ENCODE peak calls at places on chromosomes 3 and 15, in eight cellular contexts. One of them, this sample, is unnamed.

GRCh38 chr15:70533931-70534742 is 229.2 kb downstream of the UACA start:
- DNase-seq in cardiac fibroblast: no peak
- DNase-seq in suprapubic skin: peak
- DNase-seq in fibroblast of pulmonary artery: no peak
- DNase-seq in neural progenitor cell: no peak
- DNase-seq in chondrocyte: no peak
- DNase-seq in body of pancreas: no peak
- DNase-seq in mesothelial cell of epicardium: no peak
- DNase-seq in this sample: no peak

GRCh38 chr15:89399390-89400120 is 64.9 kb upstream of the POLG start:
- DNase-seq in cardiac fibroblast: no peak
- DNase-seq in suprapubic skin: no peak
- DNase-seq in chondrocyte: no peak
- DNase-seq in body of pancreas: peak
- DNase-seq in fibroblast of pulmonary artery: no peak
- DNase-seq in neural progenitor cell: peak
- DNase-seq in mesothelial cell of epicardium: no peak
- DNase-seq in this sample: no peak

GRCh38 chr15:45522931-45523331 is 376 bp upstream of the SLC30A4 start:
- DNase-seq in chondrocyte: no peak
- DNase-seq in body of pancreas: no peak
- DNase-seq in cardiac fibroblast: peak
- DNase-seq in fibroblast of pulmonary artery: peak
- DNase-seq in neural progenitor cell: no peak
- DNase-seq in mesothelial cell of epicardium: no peak
- DNase-seq in suprapubic skin: peak
- DNase-seq in this sample: peak

GRCh38 chr3:12601072-12601471 is 44.2 kb downstream of the MKRN2 start:
- DNase-seq in suprapubic skin: no peak
- DNase-seq in fibroblast of pulmonary artery: peak
- DNase-seq in cardiac fibroblast: peak
- DNase-seq in neural progenitor cell: no peak
- DNase-seq in mesothelial cell of epicardium: no peak
- DNase-seq in chondrocyte: no peak
- DNase-seq in body of pancreas: no peak
- DNase-seq in this sample: no peak

GRCh38 chr3:191363221-191363620 is 32.9 kb upstream of the UTS2B start:
- DNase-seq in chondrocyte: no peak
- DNase-seq in suprapubic skin: no peak
- DNase-seq in fibroblast of pulmonary artery: no peak
- DNase-seq in mesothelial cell of epicardium: no peak
- DNase-seq in neural progenitor cell: no peak
- DNase-seq in body of pancreas: no peak
- DNase-seq in cardiac fibroblast: no peak
- DNase-seq in this sample: peak

GRCh38 chr3:23075478-23075877 is 127.6 kb upstream of the UBE2E2 start:
- DNase-seq in chondrocyte: no peak
- DNase-seq in mesothelial cell of epicardium: no peak
- DNase-seq in suprapubic skin: no peak
- DNase-seq in cardiac fibroblast: peak
- DNase-seq in fibroblast of pulmonary artery: peak
- DNase-seq in body of pancreas: no peak
- DNase-seq in neural progenitor cell: no peak
- DNase-seq in this sample: no peak

GRCh38 chr3:4987374-4988296 is 8.4 kb downstream of the BHLHE40 start:
- DNase-seq in neural progenitor cell: no peak
- DNase-seq in suprapubic skin: no peak
- DNase-seq in mesothelial cell of epicardium: no peak
- DNase-seq in cardiac fibroblast: no peak
- DNase-seq in fibroblast of pulmonary artery: no peak
- DNase-seq in chondrocyte: no peak
- DNase-seq in body of pancreas: no peak
- DNase-seq in this sample: no peak

GRCh38 chr3:149579838-149580542 is 77.8 kb downstream of the WWTR1 start:
- DNase-seq in neural progenitor cell: no peak
- DNase-seq in suprapubic skin: no peak
- DNase-seq in mesothelial cell of epicardium: no peak
- DNase-seq in chondrocyte: no peak
- DNase-seq in fibroblast of pulmonary artery: no peak
- DNase-seq in cardiac fibroblast: peak
- DNase-seq in body of pancreas: no peak
- DNase-seq in this sample: peak

GRCh38 chr3:80087769-80088168 is 320.0 kb upstream of the ROBO1 start:
- DNase-seq in neural progenitor cell: no peak
- DNase-seq in suprapubic skin: no peak
- DNase-seq in cardiac fibroblast: peak
- DNase-seq in fibroblast of pulmonary artery: peak
- DNase-seq in body of pancreas: no peak
- DNase-seq in chondrocyte: no peak
- DNase-seq in mesothelial cell of epicardium: no peak
- DNase-seq in this sample: peak

GRCh38 chr3:188643736-188644135 is 489.8 kb downstream of the LPP start:
- DNase-seq in chondrocyte: no peak
- DNase-seq in fibroblast of pulmonary artery: no peak
- DNase-seq in suprapubic skin: no peak
- DNase-seq in body of pancreas: no peak
- DNase-seq in neural progenitor cell: no peak
- DNase-seq in mesothelial cell of epicardium: no peak
- DNase-seq in cardiac fibroblast: no peak
- DNase-seq in this sample: no peak

GRCh38 chr15:87403973-87404372 is 852.6 kb downstream of the NTRK3 start:
- DNase-seq in mesothelial cell of epicardium: no peak
- DNase-seq in neural progenitor cell: no peak
- DNase-seq in fibroblast of pulmonary artery: no peak
- DNase-seq in suprapubic skin: no peak
- DNase-seq in chondrocyte: no peak
- DNase-seq in body of pancreas: no peak
- DNase-seq in cardiac fibroblast: no peak
- DNase-seq in this sample: no peak

GRCh38 chr3:155131104-155131503 is 51.0 kb downstream of the MME start:
- DNase-seq in suprapubic skin: no peak
- DNase-seq in mesothelial cell of epicardium: no peak
- DNase-seq in cardiac fibroblast: peak
- DNase-seq in chondrocyte: no peak
- DNase-seq in body of pancreas: no peak
- DNase-seq in fibroblast of pulmonary artery: peak
- DNase-seq in neural progenitor cell: no peak
- DNase-seq in this sample: peak

GRCh38 chr3:17372811-17373210 is 369.6 kb downstream of the TBC1D5 start:
- DNase-seq in suprapubic skin: no peak
- DNase-seq in mesothelial cell of epicardium: no peak
- DNase-seq in fibroblast of pulmonary artery: peak
- DNase-seq in chondrocyte: no peak
- DNase-seq in neural progenitor cell: no peak
- DNase-seq in cardiac fibroblast: peak
- DNase-seq in body of pancreas: no peak
- DNase-seq in this sample: peak

GRCh38 chr15:78162038-78162437 is 12.9 kb downstream of the IDH3A start:
- DNase-seq in fibroblast of pulmonary artery: no peak
- DNase-seq in mesothelial cell of epicardium: no peak
- DNase-seq in cardiac fibroblast: no peak
- DNase-seq in suprapubic skin: no peak
- DNase-seq in chondrocyte: no peak
- DNase-seq in body of pancreas: no peak
- DNase-seq in neural progenitor cell: no peak
- DNase-seq in this sample: no peak

GRCh38 chr3:56732109-56732508 is 49.0 kb upstream of the TASOR start:
- DNase-seq in chondrocyte: no peak
- DNase-seq in body of pancreas: no peak
- DNase-seq in cardiac fibroblast: no peak
- DNase-seq in mesothelial cell of epicardium: no peak
- DNase-seq in fibroblast of pulmonary artery: no peak
- DNase-seq in neural progenitor cell: no peak
- DNase-seq in suprapubic skin: no peak
- DNase-seq in this sample: no peak

GRCh38 chr3:156631323-156631722 is 43.1 kb upstream of the TIPARP start:
- DNase-seq in suprapubic skin: no peak
- DNase-seq in mesothelial cell of epicardium: no peak
- DNase-seq in cardiac fibroblast: no peak
- DNase-seq in fibroblast of pulmonary artery: no peak
- DNase-seq in body of pancreas: peak
- DNase-seq in chondrocyte: no peak
- DNase-seq in neural progenitor cell: no peak
- DNase-seq in this sample: peak

GRCh38 chr3:188819939-188820338 is 351.8 kb upstream of the TPRG1 start:
- DNase-seq in neural progenitor cell: no peak
- DNase-seq in body of pancreas: no peak
- DNase-seq in chondrocyte: no peak
- DNase-seq in fibroblast of pulmonary artery: peak
- DNase-seq in suprapubic skin: no peak
- DNase-seq in cardiac fibroblast: peak
- DNase-seq in mesothelial cell of epicardium: no peak
- DNase-seq in this sample: peak

GRCh38 chr3:47283193-47283537 is 421 bp downstream of the KLHL18 start:
- DNase-seq in body of pancreas: peak
- DNase-seq in cardiac fibroblast: peak
- DNase-seq in suprapubic skin: peak
- DNase-seq in neural progenitor cell: no peak
- DNase-seq in fibroblast of pulmonary artery: no peak
- DNase-seq in mesothelial cell of epicardium: no peak
- DNase-seq in chondrocyte: no peak
- DNase-seq in this sample: no peak

GRCh38 chr3:13544293-13544831 is 4.6 kb upstream of the FBLN2 start:
- DNase-seq in neural progenitor cell: no peak
- DNase-seq in fibroblast of pulmonary artery: peak
- DNase-seq in cardiac fibroblast: peak
- DNase-seq in suprapubic skin: no peak
- DNase-seq in body of pancreas: no peak
- DNase-seq in chondrocyte: peak
- DNase-seq in mesothelial cell of epicardium: no peak
- DNase-seq in this sample: peak

GRCh38 chr3:185763347-185764010 is 61.4 kb downstream of the IGF2BP2 start:
- DNase-seq in chondrocyte: no peak
- DNase-seq in neural progenitor cell: no peak
- DNase-seq in fibroblast of pulmonary artery: peak
- DNase-seq in body of pancreas: no peak
- DNase-seq in suprapubic skin: no peak
- DNase-seq in cardiac fibroblast: peak
- DNase-seq in mesothelial cell of epicardium: no peak
- DNase-seq in this sample: no peak

GRCh38 chr3:5226783-5227182 is 39.3 kb downstream of the EDEM1 start:
- DNase-seq in suprapubic skin: no peak
- DNase-seq in body of pancreas: no peak
- DNase-seq in chondrocyte: no peak
- DNase-seq in mesothelial cell of epicardium: no peak
- DNase-seq in cardiac fibroblast: peak
- DNase-seq in fibroblast of pulmonary artery: peak
- DNase-seq in neural progenitor cell: no peak
- DNase-seq in this sample: peak

GRCh38 chr15:73955326-73955725 is 29.1 kb downstream of the LOXL1 start:
- DNase-seq in suprapubic skin: no peak
- DNase-seq in chondrocyte: peak
- DNase-seq in mesothelial cell of epicardium: peak
- DNase-seq in fibroblast of pulmonary artery: no peak
- DNase-seq in body of pancreas: no peak
- DNase-seq in cardiac fibroblast: no peak
- DNase-seq in neural progenitor cell: no peak
- DNase-seq in this sample: no peak

GRCh38 chr3:35708394-35708793 is 69.1 kb downstream of the ARPP21 start:
- DNase-seq in mesothelial cell of epicardium: no peak
- DNase-seq in chondrocyte: no peak
- DNase-seq in neural progenitor cell: no peak
- DNase-seq in suprapubic skin: no peak
- DNase-seq in fibroblast of pulmonary artery: no peak
- DNase-seq in cardiac fibroblast: no peak
- DNase-seq in body of pancreas: no peak
- DNase-seq in this sample: no peak

GRCh38 chr3:32897981-32898623 is 53.3 kb upstream of the CCR4 start:
- DNase-seq in fibroblast of pulmonary artery: no peak
- DNase-seq in cardiac fibroblast: no peak
- DNase-seq in neural progenitor cell: no peak
- DNase-seq in mesothelial cell of epicardium: no peak
- DNase-seq in chondrocyte: no peak
- DNase-seq in suprapubic skin: no peak
- DNase-seq in body of pancreas: no peak
- DNase-seq in this sample: no peak
- TF ChIP-seq CTCF in fibroblast of pulmonary artery: no peak
- TF ChIP-seq CTCF in cardiac fibroblast: no peak
- TF ChIP-seq CTCF in neural progenitor cell: peak
- TF ChIP-seq CTCF in mesothelial cell of epicardium: no peak
- TF ChIP-seq CTCF in chondrocyte: peak
- TF ChIP-seq CTCF in suprapubic skin: no peak
- TF ChIP-seq CTCF in body of pancreas: no peak
- TF ChIP-seq CTCF in this sample: no peak

DNA sequence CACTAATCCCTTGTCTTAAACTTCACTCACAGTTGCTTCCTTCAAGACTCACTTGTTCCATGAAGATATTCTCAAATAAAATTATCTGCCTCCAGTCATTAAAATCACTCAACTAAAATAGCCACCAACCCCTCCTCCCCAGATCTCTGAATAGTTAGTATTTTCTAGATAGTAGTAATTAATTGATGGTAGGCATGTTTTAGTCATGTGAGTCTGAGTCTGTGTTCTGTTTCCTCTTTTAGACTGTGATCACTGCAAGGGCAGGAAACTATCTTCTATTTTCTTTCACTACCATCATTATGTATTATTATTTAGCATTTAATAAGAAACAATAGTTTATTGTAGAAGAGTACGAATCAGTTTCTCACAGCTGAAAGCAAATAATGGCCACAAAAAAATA is 1080.5 kb downstream of the IGSF11 start:
- DNase-seq in fibroblast of pulmonary artery: no peak
- DNase-seq in cardiac fibroblast: no peak
- DNase-seq in chondrocyte: no peak
- DNase-seq in neural progenitor cell: no peak
- DNase-seq in body of pancreas: no peak
- DNase-seq in mesothelial cell of epicardium: no peak
- DNase-seq in suprapubic skin: no peak
- DNase-seq in this sample: no peak
- TF ChIP-seq CTCF in fibroblast of pulmonary artery: no peak
- TF ChIP-seq CTCF in cardiac fibroblast: no peak
- TF ChIP-seq CTCF in chondrocyte: no peak
- TF ChIP-seq CTCF in neural progenitor cell: no peak
- TF ChIP-seq CTCF in body of pancreas: no peak
- TF ChIP-seq CTCF in mesothelial cell of epicardium: no peak
- TF ChIP-seq CTCF in suprapubic skin: no peak
- TF ChIP-seq CTCF in this sample: no peak

DNA sequence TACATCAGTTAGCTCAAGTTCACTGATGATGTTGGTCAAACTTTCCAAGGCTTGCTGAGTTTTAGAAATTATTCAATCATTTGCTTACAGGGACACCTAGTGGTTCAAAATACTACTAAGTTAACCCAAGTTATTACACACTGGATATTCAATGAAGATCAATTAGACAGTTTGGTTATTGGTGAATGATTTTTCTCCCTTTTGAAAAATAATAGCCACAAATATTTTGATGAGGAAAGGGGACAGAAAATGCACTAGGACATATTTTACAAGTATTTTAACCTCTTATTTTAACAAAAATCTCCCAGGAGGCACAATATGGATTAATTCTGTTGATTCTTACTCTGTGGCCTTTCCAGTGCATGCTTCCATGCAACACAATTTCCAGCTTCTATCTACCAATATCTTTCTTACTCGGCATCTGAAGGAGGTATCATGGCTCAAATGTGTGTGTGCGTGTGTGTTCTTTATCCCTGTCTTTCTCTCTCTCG is 20.1 kb upstream of the GOLGA6L2 start:
- DNase-seq in fibroblast of pulmonary artery: peak
- DNase-seq in neural progenitor cell: peak
- DNase-seq in chondrocyte: no peak
- DNase-seq in body of pancreas: no peak
- DNase-seq in suprapubic skin: no peak
- DNase-seq in cardiac fibroblast: peak
- DNase-seq in mesothelial cell of epicardium: no peak
- DNase-seq in this sample: peak
- TF ChIP-seq CTCF in fibroblast of pulmonary artery: peak
- TF ChIP-seq CTCF in neural progenitor cell: peak
- TF ChIP-seq CTCF in chondrocyte: peak
- TF ChIP-seq CTCF in body of pancreas: peak
- TF ChIP-seq CTCF in suprapubic skin: peak
- TF ChIP-seq CTCF in cardiac fibroblast: peak
- TF ChIP-seq CTCF in mesothelial cell of epicardium: no peak
- TF ChIP-seq CTCF in this sample: peak

GRCh38 chr15:100934735-100935134 is 15.6 kb downstream of the LRRK1 start:
- DNase-seq in fibroblast of pulmonary artery: no peak
- DNase-seq in cardiac fibroblast: peak
- DNase-seq in chondrocyte: no peak
- DNase-seq in mesothelial cell of epicardium: no peak
- DNase-seq in neural progenitor cell: no peak
- DNase-seq in suprapubic skin: no peak
- DNase-seq in body of pancreas: no peak
- DNase-seq in this sample: no peak
- TF ChIP-seq CTCF in fibroblast of pulmonary artery: peak
- TF ChIP-seq CTCF in cardiac fibroblast: peak
- TF ChIP-seq CTCF in chondrocyte: peak
- TF ChIP-seq CTCF in mesothelial cell of epicardium: no peak
- TF ChIP-seq CTCF in neural progenitor cell: no peak
- TF ChIP-seq CTCF in suprapubic skin: no peak
- TF ChIP-seq CTCF in body of pancreas: no peak
- TF ChIP-seq CTCF in this sample: no peak